ENCODE peak calls at places on chromosomes 3 and 15, in four cellular contexts. P is psoas muscle, J is left lung, A is A549. I is an unnamed sample.

GRCh38 chr3:43796041-43796596 is 105.4 kb downstream of the ABHD5 start:
- DNase-seq in A (no peak), P (no peak), J (no peak), I (no peak)

GRCh38 chr3:12662593-12663310 is 1.2 kb downstream of the RAF1 start:
- DNase-seq in A (peak), J (peak), P (peak), I (peak)

GRCh38 chr15:42919308-42919707 is 1.3 kb downstream of the TTBK2 start:
- DNase-seq in A (no peak), J (no peak), P (no peak), I (no peak)

GRCh38 chr3:111072016-111072891 is 638 bp downstream of the NECTIN3 start:
- DNase-seq in P (peak), J (peak), A (peak), I (peak)

GRCh38 chr3:32109256-32109655 is 2.8 kb downstream of the GPD1L start:
- DNase-seq in J (peak), P (peak), A (no peak), I (peak)

GRCh38 chr3:130342821-130343661 is 2.4 kb upstream of the COL6A5 start:
- DNase-seq in A (no peak), P (no peak), J (no peak), I (no peak)

GRCh38 chr15:67504796-67505195 is 16.1 kb upstream of the C15orf61 start:
- DNase-seq in J (no peak), P (no peak), A (no peak), I (no peak)

GRCh38 chr15:28082891-28083688 is 16.0 kb downstream of the OCA2 start:
- DNase-seq in A (no peak), P (no peak), J (no peak), I (no peak)

GRCh38 chr3:128324911-128325592 is 141.6 kb downstream of the DNAJB8 start:
- DNase-seq in P (no peak), A (no peak), J (peak), I (no peak)

DNA sequence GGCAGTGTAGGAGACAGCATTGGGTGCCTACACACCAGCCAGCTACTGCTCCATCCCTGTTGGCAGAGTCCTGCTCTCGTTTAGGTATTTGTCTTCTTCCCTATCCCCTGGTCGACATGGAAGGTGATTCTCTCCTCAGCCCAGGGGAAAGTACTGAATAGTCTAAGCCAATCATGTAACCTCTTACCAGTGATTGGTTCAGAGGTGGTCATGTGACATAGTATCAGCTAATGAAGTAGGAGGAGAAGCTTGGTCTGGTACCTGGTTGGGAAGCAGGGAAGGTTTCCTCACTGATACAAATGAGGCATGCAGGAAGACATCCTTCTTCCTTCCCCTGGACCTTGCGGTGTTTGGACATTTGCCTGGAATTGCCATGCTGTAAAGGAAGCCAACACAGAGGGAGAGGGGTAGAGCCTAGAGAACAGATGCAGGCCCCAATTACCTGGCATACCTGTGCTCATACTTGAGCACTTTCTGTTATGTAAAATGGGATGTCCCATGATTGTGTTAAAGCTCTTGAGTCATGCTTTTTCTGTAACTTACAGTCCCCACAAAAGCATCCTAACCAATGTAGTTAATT is 32.7 kb upstream of the RASGRP1 start:
- DNase-seq in A (no peak), P (no peak), J (no peak), I (no peak)
- H3K27ac ChIP-seq in A (no peak), P (no peak), J (no peak), I (no peak)

GRCh38 chr3:46881819-46882376 is 4.4 kb downstream of the PTH1R start:
- DNase-seq in J (no peak), P (no peak), A (no peak), I (no peak)
- H3K4me3 ChIP-seq in J (peak), P (peak), A (peak), I (peak)

GRCh38 chr3:117003501-117003900 is 293.9 kb downstream of the TUSC7 start:
- DNase-seq in J (no peak), P (no peak), A (no peak), I (no peak)
- H3K27ac ChIP-seq in J (no peak), P (no peak), A (no peak), I (no peak)

DNA sequence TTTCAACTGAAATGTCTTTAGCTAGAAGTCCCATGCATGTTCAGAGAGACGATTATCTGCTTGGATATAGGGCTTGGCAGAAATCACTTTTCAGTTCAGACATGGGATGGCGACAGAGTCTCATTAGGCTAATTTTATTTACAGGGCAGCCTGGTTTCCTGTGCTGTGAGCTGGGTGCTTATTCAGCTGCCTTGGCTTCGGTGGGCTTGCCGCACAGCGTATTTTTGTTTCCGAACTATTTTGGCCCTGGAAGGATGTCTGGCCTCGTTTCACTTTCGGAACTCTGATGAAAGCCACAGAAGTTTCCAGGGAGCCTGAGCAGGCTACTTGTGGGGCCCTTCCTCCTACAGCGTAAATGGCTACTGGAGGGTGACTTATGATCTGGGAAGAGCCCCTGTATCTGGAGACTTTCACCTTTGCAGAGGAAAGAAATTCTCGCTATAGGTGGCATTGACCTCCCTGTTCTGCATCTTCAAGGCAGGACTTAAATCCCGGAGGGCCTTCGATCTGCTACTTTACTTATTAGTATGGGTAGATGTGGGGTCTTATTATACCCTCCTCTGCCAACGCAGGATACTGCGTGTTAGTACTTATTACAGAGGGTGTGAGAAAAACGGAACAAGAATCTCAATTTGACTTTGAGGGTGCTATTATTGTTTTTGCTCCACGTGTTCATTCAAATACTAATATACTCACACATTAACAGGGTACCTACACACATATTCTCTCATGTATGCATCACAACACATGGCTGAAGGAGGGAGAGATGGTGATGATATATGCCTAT is 364.0 kb upstream of the RBMS3 start:
- DNase-seq in P (peak), J (no peak), A (no peak), I (peak)
- H3K4me3 ChIP-seq in P (peak), J (peak), A (no peak), I (no peak)